ENCODE peak calls at places on chromosomes 1 and 21, in ten cellular contexts. E is H54; P is putamen; T is COLO829; A is lung microvascular endothelial cell; Q is activated T-cell treated with anti-CD3 and anti-CD28 coated beads, Interleukin-2, amount 50 U/mL, for 72 hours; Z is ACHN; S is activated gamma-delta T cell treated with Interleukin-2 at 50 U/mL for 16 hours; L is M059J; R is endothelial cell. V is an unnamed sample.
A peak's percentile ranks its signal among the peaks of the same experiment; 100 is the strongest.

GRCh38 chr1:224067621-224068457 is 46.1 kb upstream of the FBXO28 start:
- DNase-seq in E (peak; percentile 19), P (no peak), T (peak; percentile 29), A (peak; percentile 70), Q (peak; percentile 12), Z (peak; percentile 67), S (no peak), L (peak; percentile 85), R (no peak), V (peak; percentile 88)

GRCh38 chr1:244224487-244225430 is 173.7 kb downstream of the ZBTB18 start:
- DNase-seq in E (no peak), P (no peak), T (no peak), A (no peak), Q (no peak), Z (no peak), S (no peak), L (no peak), R (no peak), V (no peak)

GRCh38 chr1:39955547-39956539 is 898 bp downstream of the MFSD2A start:
- DNase-seq in E (peak; percentile 73), P (no peak), T (peak; percentile 11), A (peak; percentile 42), Q (peak; percentile 63), Z (peak; percentile 52), S (peak; percentile 11), L (peak; percentile 63), R (no peak), V (peak; percentile 62)

GRCh38 chr1:5980314-5981008 is 11.8 kb downstream of the NPHP4 start:
- DNase-seq in E (no peak), P (peak; percentile 55), T (peak; percentile 28), A (no peak), Q (no peak), Z (peak; percentile 25), S (no peak), L (no peak), R (peak; percentile 69), V (peak; percentile 20)

GRCh38 chr1:161119017-161119378 is 1.1 kb downstream of the NIT1 start:
- DNase-seq in E (no peak), P (no peak), T (no peak), A (peak; percentile 25), Q (peak; percentile 38), Z (no peak), S (no peak), L (peak; percentile 9), R (peak; percentile 27), V (no peak)

GRCh38 chr1:100902365-100902764 is 6.5 kb downstream of the SLC30A7 start:
- DNase-seq in E (no peak), P (no peak), T (no peak), A (no peak), Q (no peak), Z (no peak), S (no peak), L (peak; percentile 3), R (no peak), V (no peak)

GRCh38 chr1:16420719-16421118 is 16.5 kb downstream of the SPATA21 start:
- DNase-seq in E (no peak), P (no peak), T (no peak), A (no peak), Q (peak; percentile 74), Z (no peak), S (peak; percentile 38), L (no peak), R (no peak), V (no peak)

GRCh38 chr1:87794788-87795614 is 466.3 kb downstream of the LMO4 start:
- DNase-seq in E (peak; percentile 20), P (no peak), T (peak; percentile 54), A (peak; percentile 62), Q (no peak), Z (peak; percentile 89), S (no peak), L (peak; percentile 84), R (no peak), V (peak; percentile 94)

GRCh38 chr1:227174136-227174535 is 144.2 kb downstream of the CDC42BPA start:
- DNase-seq in E (no peak), P (no peak), T (no peak), A (no peak), Q (no peak), Z (no peak), S (no peak), L (peak; percentile 16), R (no peak), V (no peak)

GRCh38 chr1:89660086-89660946 is 27.4 kb downstream of the LRRC8C start:
- DNase-seq in E (no peak), P (no peak), T (peak; percentile 14), A (peak; percentile 39), Q (no peak), Z (no peak), S (no peak), L (no peak), R (no peak), V (no peak)

GRCh38 chr21:39802226-39802625 is 57.2 kb downstream of the IGSF5 start:
- DNase-seq in E (no peak), P (no peak), T (no peak), A (no peak), Q (no peak), Z (no peak), S (no peak), L (no peak), R (no peak), V (no peak)

GRCh38 chr1:41650176-41650519 is 165.7 kb upstream of the EDN2 start:
- DNase-seq in E (no peak), P (no peak), T (no peak), A (peak; percentile 30), Q (no peak), Z (no peak), S (no peak), L (no peak), R (no peak), V (no peak)

GRCh38 chr21:31924548-31924947 is 51.7 kb downstream of the HUNK start:
- DNase-seq in E (no peak), P (no peak), T (no peak), A (no peak), Q (no peak), Z (no peak), S (no peak), L (no peak), R (no peak), V (no peak)

GRCh38 chr1:29236993-29237905 is 927 bp downstream of the PTPRU start:
- DNase-seq in E (no peak), P (no peak), T (no peak), A (peak; percentile 37), Q (peak; percentile 32), Z (peak; percentile 6), S (no peak), L (peak; percentile 37), R (peak; percentile 36), V (no peak)

GRCh38 chr1:33228935-33229487 is 27.3 kb upstream of the ZNF362 start:
- DNase-seq in E (no peak), P (no peak), T (no peak), A (peak; percentile 60), Q (no peak), Z (no peak), S (no peak), L (peak; percentile 85), R (no peak), V (no peak)

GRCh38 chr1:155085504-155086181 is 7.0 kb downstream of the EFNA3 start:
- DNase-seq in E (peak; percentile 78), P (no peak), T (peak; percentile 57), A (no peak), Q (peak; percentile 80), Z (peak; percentile 63), S (peak; percentile 64), L (peak; percentile 78), R (no peak), V (peak; percentile 31)

GRCh38 chr1:93839756-93840155 is 39.2 kb downstream of the DNTTIP2 start:
- DNase-seq in E (no peak), P (no peak), T (no peak), A (no peak), Q (peak; percentile 23), Z (no peak), S (no peak), L (no peak), R (no peak), V (no peak)

GRCh38 chr1:86648255-86648654 is 56.1 kb upstream of the SH3GLB1 start:
- DNase-seq in E (peak; percentile 15), P (no peak), T (peak; percentile 24), A (peak; percentile 79), Q (no peak), Z (no peak), S (no peak), L (peak; percentile 90), R (no peak), V (no peak)

GRCh38 chr1:182525342-182525741 is 63.7 kb downstream of the RNASEL start:
- DNase-seq in E (no peak), P (no peak), T (no peak), A (no peak), Q (no peak), Z (no peak), S (no peak), L (no peak), R (no peak), V (no peak)

GRCh38 chr1:180157108-180157507 is 2.4 kb downstream of the QSOX1 start:
- DNase-seq in E (peak; percentile 83), P (no peak), T (no peak), A (peak; percentile 50), Q (no peak), Z (no peak), S (no peak), L (peak; percentile 70), R (no peak), V (peak; percentile 55)

GRCh38 chr1:225097175-225097574 is 167.7 kb downstream of the DNAH14 start:
- DNase-seq in E (no peak), P (no peak), T (no peak), A (no peak), Q (no peak), Z (no peak), S (no peak), L (no peak), R (no peak), V (no peak)

GRCh38 chr1:118947790-118948189 is 40.4 kb downstream of the TBX15 start:
- DNase-seq in E (peak; percentile 28), P (no peak), T (peak; percentile 50), A (no peak), Q (no peak), Z (peak; percentile 82), S (no peak), L (peak; percentile 92), R (no peak), V (peak; percentile 98)